ENCODE peak calls at places on chromosomes 1 and 21, in nine cellular contexts. J is hepatic stellate cell; E is memory B cell; Y is CD4-positive, alpha-beta T cell; R is lower lobe of right lung; H is HuH-7.5; N is NCI-H1694; P is NCI-H460; C is iris pigment epithelial cell. O is an unnamed sample.

GRCh38 chr1:20476260-20477038 is 9.6 kb downstream of the CAMK2N1 start:
- DNase-seq in J (peak), E (no peak), Y (no peak), R (no peak), H (peak), N (no peak), P (no peak), C (peak), O (no peak)

GRCh38 chr1:998051-998821 is 1.7 kb downstream of the HES4 start:
- DNase-seq in J (no peak), E (no peak), Y (no peak), R (no peak), H (no peak), N (no peak), P (no peak), C (no peak), O (no peak)

GRCh38 chr1:149846600-149847466 is 52.5 kb upstream of the BOLA1 start:
- DNase-seq in J (no peak), E (no peak), Y (no peak), R (no peak), H (no peak), N (no peak), P (no peak), C (no peak), O (no peak)

GRCh38 chr1:109969430-109969829 is 15.1 kb upstream of the AHCYL1 start:
- DNase-seq in J (no peak), E (no peak), Y (no peak), R (no peak), H (no peak), N (no peak), P (no peak), C (peak), O (no peak)

GRCh38 chr1:15000030-15000429 is 153.5 kb upstream of the TMEM51 start:
- DNase-seq in J (no peak), E (no peak), Y (no peak), R (no peak), H (no peak), N (no peak), P (no peak), C (no peak), O (no peak)

GRCh38 chr1:229171934-229172333 is 99.0 kb upstream of the RAB4A start:
- DNase-seq in J (no peak), E (no peak), Y (no peak), R (no peak), H (no peak), N (no peak), P (no peak), C (no peak), O (no peak)

GRCh38 chr1:152517237-152517811 is 3.0 kb downstream of the CRCT1 start:
- DNase-seq in J (no peak), E (no peak), Y (no peak), R (no peak), H (no peak), N (no peak), P (no peak), C (no peak), O (no peak)

GRCh38 chr1:240030236-240030635 is 61.4 kb upstream of the FMN2 start:
- DNase-seq in J (peak), E (no peak), Y (no peak), R (no peak), H (no peak), N (no peak), P (no peak), C (peak), O (no peak)

GRCh38 chr1:201795066-201795465 is 33.9 kb upstream of the IPO9 start:
- DNase-seq in J (peak), E (no peak), Y (no peak), R (no peak), H (no peak), N (peak), P (no peak), C (peak), O (no peak)

GRCh38 chr1:173315296-173315695 is 108.2 kb upstream of the TNFSF4 start:
- DNase-seq in J (no peak), E (no peak), Y (no peak), R (no peak), H (no peak), N (no peak), P (no peak), C (no peak), O (no peak)

GRCh38 chr1:204461331-204462228 is 33.0 kb downstream of the PIK3C2B start:
- DNase-seq in J (no peak), E (no peak), Y (no peak), R (no peak), H (no peak), N (no peak), P (no peak), C (no peak), O (peak)

GRCh38 chr1:65001238-65001792 is 35.0 kb upstream of the JAK1 start:
- DNase-seq in J (peak), E (peak), Y (peak), R (peak), H (no peak), N (no peak), P (no peak), C (peak), O (peak)

GRCh38 chr1:64887689-64888217 is 78.6 kb downstream of the JAK1 start:
- DNase-seq in J (peak), E (no peak), Y (no peak), R (no peak), H (no peak), N (no peak), P (no peak), C (no peak), O (no peak)

GRCh38 chr1:78061825-78062523 is 16.2 kb downstream of the GIPC2 start:
- DNase-seq in J (peak), E (no peak), Y (no peak), R (no peak), H (no peak), N (no peak), P (no peak), C (peak), O (no peak)

GRCh38 chr1:204278254-204278653 is 64.5 kb upstream of the GOLT1A start:
- DNase-seq in J (no peak), E (no peak), Y (no peak), R (no peak), H (no peak), N (no peak), P (no peak), C (peak), O (no peak)

GRCh38 chr21:41431788-41432548 is 5.9 kb downstream of the MX1 start:
- DNase-seq in J (no peak), E (peak), Y (no peak), R (no peak), H (no peak), N (no peak), P (no peak), C (no peak), O (no peak)

GRCh38 chr1:31007462-31007991 is 58.0 kb downstream of the PUM1 start:
- DNase-seq in J (peak), E (no peak), Y (no peak), R (no peak), H (no peak), N (no peak), P (no peak), C (peak), O (no peak)

GRCh38 chr1:64200064-64200463 is 3.4 kb upstream of the UBE2U start:
- DNase-seq in J (no peak), E (no peak), Y (no peak), R (no peak), H (no peak), N (no peak), P (no peak), C (no peak), O (no peak)

GRCh38 chr1:187313115-187313514 is 484.4 kb downstream of the PLA2G4A start:
- DNase-seq in J (no peak), E (no peak), Y (no peak), R (no peak), H (peak), N (no peak), P (peak), C (no peak), O (no peak)

GRCh38 chr1:24735156-24735618 is 10.1 kb upstream of the CLIC4 start:
- DNase-seq in J (no peak), E (no peak), Y (no peak), R (no peak), H (no peak), N (no peak), P (no peak), C (no peak), O (no peak)

GRCh38 chr1:221742555-221743415 is 896 bp upstream of the DUSP10 start:
- DNase-seq in J (peak), E (peak), Y (peak), R (peak), H (peak), N (peak), P (peak), C (peak), O (peak)

GRCh38 chr1:212167098-212167497 is 118.1 kb upstream of the PPP2R5A start:
- DNase-seq in J (peak), E (no peak), Y (no peak), R (no peak), H (no peak), N (no peak), P (no peak), C (peak), O (no peak)

GRCh38 chr1:199084293-199084692 is 445.5 kb downstream of the PTPRC start:
- DNase-seq in J (peak), E (no peak), Y (no peak), R (no peak), H (no peak), N (no peak), P (no peak), C (peak), O (no peak)

GRCh38 chr1:29453502-29454240 is 217.3 kb downstream of the PTPRU start:
- DNase-seq in J (peak), E (no peak), Y (no peak), R (no peak), H (peak), N (peak), P (peak), C (peak), O (no peak)

GRCh38 chr1:117656202-117656641 is 50.4 kb downstream of the TENT5C start:
- DNase-seq in J (no peak), E (peak), Y (peak), R (no peak), H (no peak), N (no peak), P (no peak), C (no peak), O (peak)

GRCh38 chr1:156599811-156600210 is 1.5 kb downstream of the GPATCH4 start:
- DNase-seq in J (no peak), E (no peak), Y (no peak), R (no peak), H (no peak), N (no peak), P (no peak), C (peak), O (no peak)

GRCh38 chr1:56142301-56142700 is 437.1 kb downstream of the PLPP3 start:
- DNase-seq in J (no peak), E (no peak), Y (no peak), R (no peak), H (no peak), N (no peak), P (no peak), C (no peak), O (no peak)

GRCh38 chr1:14952626-14953314 is 200.8 kb upstream of the TMEM51 start:
- DNase-seq in J (no peak), E (no peak), Y (no peak), R (no peak), H (no peak), N (no peak), P (no peak), C (no peak), O (no peak)

GRCh38 chr1:9384751-9385245 is 92.1 kb downstream of the SPSB1 start:
- DNase-seq in J (no peak), E (no peak), Y (no peak), R (no peak), H (no peak), N (no peak), P (no peak), C (peak), O (no peak)

GRCh38 chr1:44827197-44828002 is 15.7 kb downstream of the PTCH2 start:
- DNase-seq in J (no peak), E (no peak), Y (no peak), R (no peak), H (no peak), N (no peak), P (no peak), C (no peak), O (no peak)

O was measured in activated gamma-delta T cell treated with anti-CD3 and anti-CD28 coated beads, Interleukin-2, amount 50 U/mL, for 16 hours.